ENCODE peak calls at places on chromosomes 7 and 10, in nine cellular contexts. D, R, L, X, Q, Z, N, W and A are unnamed samples.
A peak's percentile ranks its signal among the peaks of the same experiment; 100 is the strongest.

GRCh38 chr7:26681819-26682418 is 182.5 kb downstream of the SKAP2 start:
- DNase-seq in D (no peak), R (peak; percentile 15), L (peak; percentile 29), X (no peak), Q (no peak), Z (peak; percentile 23), N (no peak), W (no peak), A (no peak)

GRCh38 chr10:1736972-1737221 is 428 bp downstream of the ADARB2 start:
- DNase-seq in D (no peak), R (no peak), L (no peak), X (no peak), Q (no peak), Z (no peak), N (no peak), W (no peak), A (no peak)

GRCh38 chr10:92173996-92174395 is 116.9 kb downstream of the CPEB3 start:
- DNase-seq in D (no peak), R (no peak), L (no peak), X (no peak), Q (no peak), Z (no peak), N (no peak), W (no peak), A (no peak)

GRCh38 chr7:90595341-90595800 is 750 bp upstream of the CDK14 start:
- DNase-seq in D (no peak), R (no peak), L (no peak), X (no peak), Q (no peak), Z (no peak), N (no peak), W (no peak), A (no peak)

GRCh38 chr10:77905086-77905735 is 21.3 kb downstream of the DLG5 start:
- DNase-seq in D (no peak), R (no peak), L (no peak), X (no peak), Q (no peak), Z (no peak), N (no peak), W (no peak), A (no peak)

GRCh38 chr10:130220251-130221185 is 84.3 kb downstream of the GLRX3 start:
- DNase-seq in D (no peak), R (no peak), L (no peak), X (no peak), Q (no peak), Z (no peak), N (no peak), W (no peak), A (no peak)

GRCh38 chr10:71368639-71369038 is 28.1 kb upstream of the CDH23 start:
- DNase-seq in D (no peak), R (no peak), L (no peak), X (no peak), Q (no peak), Z (peak; percentile 21), N (no peak), W (no peak), A (no peak)

GRCh38 chr7:18087687-18088078 is 60.0 kb upstream of the PRPS1L1 start:
- DNase-seq in D (no peak), R (no peak), L (peak; percentile 5), X (no peak), Q (no peak), Z (no peak), N (no peak), W (no peak), A (no peak)

DNA sequence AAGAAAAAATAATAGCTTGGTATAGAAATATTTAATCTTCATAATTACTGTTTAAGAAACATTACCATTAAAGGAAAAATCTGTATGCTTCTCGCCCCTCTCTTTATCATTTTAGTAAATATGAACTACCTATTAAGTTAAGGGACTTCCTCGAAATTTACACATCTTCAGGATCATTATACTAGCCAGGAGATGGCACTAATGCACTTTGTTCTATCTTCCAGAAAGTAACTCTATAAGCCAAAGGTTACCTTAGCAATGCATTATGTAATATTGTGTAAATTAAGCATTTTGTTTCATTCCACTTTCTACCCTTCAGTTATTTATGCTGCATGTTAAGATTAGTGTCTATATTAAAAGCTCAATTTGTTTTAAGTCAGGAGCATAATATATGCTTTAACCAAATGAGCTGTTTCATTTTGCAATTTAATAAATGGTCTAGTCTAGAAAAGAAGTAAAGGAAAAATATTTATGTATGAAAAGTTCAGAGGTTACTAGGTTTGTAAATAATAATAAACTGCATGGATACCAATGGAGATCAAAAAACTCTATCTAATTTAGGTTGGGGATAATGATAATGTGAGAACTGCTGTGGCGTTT is 128.4 kb downstream of the ANKRD7 start:
- DNase-seq in D (peak; percentile 46), R (no peak), L (peak; percentile 33), X (no peak), Q (no peak), Z (peak; percentile 44), N (no peak), W (no peak), A (no peak)
- TF ChIP-seq CTCF in D (peak; percentile 65), R (no peak), L (peak; percentile 69), X (no peak), Q (no peak), Z (peak; percentile 49), N (no peak), W (no peak), A (no peak)

DNA sequence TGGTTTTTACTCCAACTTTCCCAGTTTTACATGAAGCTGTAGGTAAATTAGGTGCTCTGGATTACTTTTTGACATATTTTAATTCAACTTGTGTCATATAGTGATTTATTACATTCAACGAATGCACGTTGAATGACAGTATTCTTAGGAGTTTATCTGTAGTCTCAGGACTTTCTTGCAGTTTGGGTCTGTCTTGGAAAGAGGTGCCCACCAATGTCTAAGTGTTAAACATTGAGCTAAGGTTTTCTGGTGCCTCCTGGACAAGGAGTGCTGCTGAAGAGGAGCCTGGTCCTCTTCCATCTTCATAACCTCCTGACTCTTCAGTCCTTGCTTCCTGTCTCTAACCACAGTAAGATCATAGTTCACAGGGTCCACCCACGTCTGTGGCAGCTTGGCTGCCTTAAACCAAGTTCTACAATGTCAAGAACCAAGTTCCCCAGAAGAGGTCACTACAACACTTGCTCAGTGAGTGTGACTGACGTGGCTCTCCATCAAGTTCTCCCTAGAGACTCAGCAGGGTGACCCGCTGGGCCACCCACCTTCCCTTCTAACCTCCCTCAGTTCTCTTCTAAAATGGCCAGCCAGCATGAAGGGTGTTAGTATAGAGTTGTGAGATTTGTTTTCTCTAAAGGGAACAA is 6.1 kb downstream of the NPY start:
- DNase-seq in D (peak; percentile 49), R (peak; percentile 85), L (peak; percentile 73), X (no peak), Q (no peak), Z (peak; percentile 75), N (no peak), W (no peak), A (no peak)
- TF ChIP-seq CTCF in D (peak; percentile 74), R (peak; percentile 59), L (peak; percentile 58), X (no peak), Q (no peak), Z (peak; percentile 75), N (peak; percentile 14), W (no peak), A (peak; percentile 16)

GRCh38 chr10:11707936-11708335 is 34.2 kb upstream of the ECHDC3 start:
- DNase-seq in D (no peak), R (no peak), L (no peak), X (no peak), Q (no peak), Z (no peak), N (no peak), W (no peak), A (no peak)

GRCh38 chr10:11705687-11706086 is 36.5 kb upstream of the ECHDC3 start:
- DNase-seq in D (no peak), R (no peak), L (no peak), X (no peak), Q (no peak), Z (no peak), N (no peak), W (no peak), A (no peak)

GRCh38 chr10:11702264-11702663 is 39.9 kb upstream of the ECHDC3 start:
- DNase-seq in D (no peak), R (no peak), L (no peak), X (no peak), Q (no peak), Z (no peak), N (no peak), W (no peak), A (no peak)

GRCh38 chr10:11704087-11704486 is 38.1 kb upstream of the ECHDC3 start:
- DNase-seq in D (no peak), R (no peak), L (no peak), X (no peak), Q (no peak), Z (no peak), N (no peak), W (no peak), A (no peak)

DNA sequence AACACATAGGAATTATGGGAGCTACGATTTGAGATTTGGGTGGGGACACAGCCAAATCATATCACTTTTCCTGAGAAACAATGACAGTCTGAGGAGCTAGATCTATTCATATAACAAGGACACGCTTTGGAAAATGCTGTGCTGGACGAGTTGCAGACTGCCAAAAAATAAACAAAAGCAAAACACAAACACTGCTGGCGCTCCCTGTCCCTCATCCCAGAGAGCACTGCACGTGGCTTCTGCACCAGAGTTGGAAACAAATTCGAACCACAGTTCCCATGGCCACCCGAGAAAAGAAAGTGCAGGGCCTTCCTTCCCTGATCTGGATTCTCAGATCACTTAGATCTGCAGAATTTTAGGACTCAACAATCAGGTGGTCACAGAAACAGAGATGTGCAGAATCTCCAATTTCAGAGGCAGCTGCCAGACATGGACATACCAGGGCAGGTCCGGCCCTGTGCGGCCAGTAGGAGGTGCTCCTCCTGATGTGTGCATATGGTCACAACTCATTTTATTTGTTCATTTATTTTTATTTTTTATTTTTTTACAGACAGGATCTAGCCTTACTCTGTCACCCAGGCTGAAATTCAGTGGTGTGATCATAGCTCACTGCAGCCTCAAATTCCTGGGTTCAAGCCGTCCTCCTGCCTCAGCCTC is 35.1 kb upstream of the ECHDC3 start:
- DNase-seq in D (no peak), R (no peak), L (no peak), X (no peak), Q (no peak), Z (no peak), N (no peak), W (no peak), A (no peak)
- TF ChIP-seq CTCF in D (peak; percentile 10), R (no peak), L (no peak), X (no peak), Q (no peak), Z (no peak), N (no peak), W (no peak), A (peak; percentile 31)

GRCh38 chr10:131244836-131245235 is 66.7 kb downstream of the TCERG1L start:
- DNase-seq in D (no peak), R (no peak), L (no peak), X (no peak), Q (no peak), Z (no peak), N (no peak), W (no peak), A (no peak)

GRCh38 chr10:131246775-131247174 is 64.7 kb downstream of the TCERG1L start:
- DNase-seq in D (no peak), R (no peak), L (no peak), X (no peak), Q (no peak), Z (no peak), N (no peak), W (no peak), A (no peak)

GRCh38 chr10:131246089-131246488 is 65.4 kb downstream of the TCERG1L start:
- DNase-seq in D (no peak), R (no peak), L (no peak), X (no peak), Q (no peak), Z (no peak), N (no peak), W (no peak), A (no peak)

GRCh38 chr10:131247873-131248272 is 63.6 kb downstream of the TCERG1L start:
- DNase-seq in D (no peak), R (no peak), L (no peak), X (no peak), Q (no peak), Z (no peak), N (no peak), W (no peak), A (no peak)

GRCh38 chr10:131245475-131246059 is 66.0 kb downstream of the TCERG1L start:
- DNase-seq in D (no peak), R (no peak), L (no peak), X (no peak), Q (no peak), Z (no peak), N (no peak), W (no peak), A (no peak)
- TF ChIP-seq CTCF in D (no peak), R (no peak), L (no peak), X (no peak), Q (no peak), Z (no peak), N (no peak), W (no peak), A (no peak)